ENCODE peak calls at places on chromosome 1, in nine cellular contexts. One of them, this sample, is unnamed.

GRCh38 chr1:66168467-66168887 is 365.5 kb upstream of the SGIP1 start:
- DNase-seq in adipocyte: no peak
- DNase-seq in NCI-H1092: no peak
- DNase-seq in K562: no peak
- DNase-seq in activated effector memory CD4-positive, alpha-beta T cell treated with Interleukin-2 at 50 U/mL for 16 hours: no peak
- DNase-seq in activated CD4-positive, alpha-beta T cell treated with anti-CD3 and anti-CD28 coated beads for 1 hour: no peak
- DNase-seq in uterus: no peak
- DNase-seq in NK-92 treated with Interleukin-12 subunit alpha and Interleukin-12 subunit beta, amount 100 ng/mL, for 24 hours: no peak
- DNase-seq in BJ: peak
- DNase-seq in this sample: peak

GRCh38 chr1:145796753-145797152 is 27.1 kb downstream of the RNF115 start:
- DNase-seq in adipocyte: no peak
- DNase-seq in BJ: no peak
- DNase-seq in activated CD4-positive, alpha-beta T cell treated with anti-CD3 and anti-CD28 coated beads for 1 hour: no peak
- DNase-seq in activated effector memory CD4-positive, alpha-beta T cell treated with Interleukin-2 at 50 U/mL for 16 hours: no peak
- DNase-seq in uterus: no peak
- DNase-seq in K562: no peak
- DNase-seq in NK-92 treated with Interleukin-12 subunit alpha and Interleukin-12 subunit beta, amount 100 ng/mL, for 24 hours: no peak
- DNase-seq in NCI-H1092: no peak
- DNase-seq in this sample: no peak

GRCh38 chr1:199089393-199090122 is 450.7 kb downstream of the PTPRC start:
- DNase-seq in activated effector memory CD4-positive, alpha-beta T cell treated with Interleukin-2 at 50 U/mL for 16 hours: no peak
- DNase-seq in activated CD4-positive, alpha-beta T cell treated with anti-CD3 and anti-CD28 coated beads for 1 hour: no peak
- DNase-seq in adipocyte: no peak
- DNase-seq in BJ: no peak
- DNase-seq in NCI-H1092: no peak
- DNase-seq in NK-92 treated with Interleukin-12 subunit alpha and Interleukin-12 subunit beta, amount 100 ng/mL, for 24 hours: no peak
- DNase-seq in uterus: no peak
- DNase-seq in K562: no peak
- DNase-seq in this sample: no peak

GRCh38 chr1:12566484-12567287 is 51.3 kb downstream of the DHRS3 start:
- DNase-seq in NK-92 treated with Interleukin-12 subunit alpha and Interleukin-12 subunit beta, amount 100 ng/mL, for 24 hours: no peak
- DNase-seq in activated CD4-positive, alpha-beta T cell treated with anti-CD3 and anti-CD28 coated beads for 1 hour: no peak
- DNase-seq in BJ: no peak
- DNase-seq in NCI-H1092: no peak
- DNase-seq in adipocyte: no peak
- DNase-seq in K562: no peak
- DNase-seq in activated effector memory CD4-positive, alpha-beta T cell treated with Interleukin-2 at 50 U/mL for 16 hours: no peak
- DNase-seq in uterus: no peak
- DNase-seq in this sample: no peak

GRCh38 chr1:44296067-44296466 is 59.0 kb downstream of the ERI3 start:
- DNase-seq in NK-92 treated with Interleukin-12 subunit alpha and Interleukin-12 subunit beta, amount 100 ng/mL, for 24 hours: no peak
- DNase-seq in uterus: no peak
- DNase-seq in BJ: no peak
- DNase-seq in activated effector memory CD4-positive, alpha-beta T cell treated with Interleukin-2 at 50 U/mL for 16 hours: no peak
- DNase-seq in adipocyte: no peak
- DNase-seq in NCI-H1092: no peak
- DNase-seq in activated CD4-positive, alpha-beta T cell treated with anti-CD3 and anti-CD28 coated beads for 1 hour: no peak
- DNase-seq in K562: no peak
- DNase-seq in this sample: no peak

GRCh38 chr1:108016451-108016920 is 51.5 kb upstream of the VAV3 start:
- DNase-seq in NCI-H1092: no peak
- DNase-seq in K562: peak
- DNase-seq in activated effector memory CD4-positive, alpha-beta T cell treated with Interleukin-2 at 50 U/mL for 16 hours: no peak
- DNase-seq in uterus: no peak
- DNase-seq in adipocyte: peak
- DNase-seq in BJ: no peak
- DNase-seq in activated CD4-positive, alpha-beta T cell treated with anti-CD3 and anti-CD28 coated beads for 1 hour: no peak
- DNase-seq in NK-92 treated with Interleukin-12 subunit alpha and Interleukin-12 subunit beta, amount 100 ng/mL, for 24 hours: no peak
- DNase-seq in this sample: peak

GRCh38 chr1:198651685-198652400 is 13.0 kb downstream of the PTPRC start:
- DNase-seq in BJ: no peak
- DNase-seq in activated CD4-positive, alpha-beta T cell treated with anti-CD3 and anti-CD28 coated beads for 1 hour: no peak
- DNase-seq in NCI-H1092: no peak
- DNase-seq in NK-92 treated with Interleukin-12 subunit alpha and Interleukin-12 subunit beta, amount 100 ng/mL, for 24 hours: no peak
- DNase-seq in uterus: no peak
- DNase-seq in activated effector memory CD4-positive, alpha-beta T cell treated with Interleukin-2 at 50 U/mL for 16 hours: no peak
- DNase-seq in K562: no peak
- DNase-seq in adipocyte: no peak
- DNase-seq in this sample: no peak

GRCh38 chr1:203428981-203429599 is 46.5 kb upstream of the PRELP start:
- DNase-seq in NK-92 treated with Interleukin-12 subunit alpha and Interleukin-12 subunit beta, amount 100 ng/mL, for 24 hours: no peak
- DNase-seq in BJ: no peak
- DNase-seq in uterus: no peak
- DNase-seq in K562: no peak
- DNase-seq in activated CD4-positive, alpha-beta T cell treated with anti-CD3 and anti-CD28 coated beads for 1 hour: no peak
- DNase-seq in NCI-H1092: peak
- DNase-seq in adipocyte: no peak
- DNase-seq in activated effector memory CD4-positive, alpha-beta T cell treated with Interleukin-2 at 50 U/mL for 16 hours: no peak
- DNase-seq in this sample: no peak

GRCh38 chr1:2631136-2632050 is 1.4 kb downstream of the MMEL1 start:
- DNase-seq in uterus: no peak
- DNase-seq in adipocyte: no peak
- DNase-seq in NK-92 treated with Interleukin-12 subunit alpha and Interleukin-12 subunit beta, amount 100 ng/mL, for 24 hours: no peak
- DNase-seq in activated effector memory CD4-positive, alpha-beta T cell treated with Interleukin-2 at 50 U/mL for 16 hours: no peak
- DNase-seq in NCI-H1092: no peak
- DNase-seq in activated CD4-positive, alpha-beta T cell treated with anti-CD3 and anti-CD28 coated beads for 1 hour: no peak
- DNase-seq in BJ: no peak
- DNase-seq in K562: no peak
- DNase-seq in this sample: no peak

GRCh38 chr1:38117444-38117887 is 70.9 kb upstream of the POU3F1 start:
- DNase-seq in activated CD4-positive, alpha-beta T cell treated with anti-CD3 and anti-CD28 coated beads for 1 hour: no peak
- DNase-seq in K562: no peak
- DNase-seq in uterus: no peak
- DNase-seq in BJ: no peak
- DNase-seq in NCI-H1092: no peak
- DNase-seq in adipocyte: no peak
- DNase-seq in activated effector memory CD4-positive, alpha-beta T cell treated with Interleukin-2 at 50 U/mL for 16 hours: no peak
- DNase-seq in NK-92 treated with Interleukin-12 subunit alpha and Interleukin-12 subunit beta, amount 100 ng/mL, for 24 hours: no peak
- DNase-seq in this sample: no peak

GRCh38 chr1:31013187-31013864 is 52.2 kb downstream of the PUM1 start:
- DNase-seq in uterus: no peak
- DNase-seq in adipocyte: no peak
- DNase-seq in activated effector memory CD4-positive, alpha-beta T cell treated with Interleukin-2 at 50 U/mL for 16 hours: no peak
- DNase-seq in NK-92 treated with Interleukin-12 subunit alpha and Interleukin-12 subunit beta, amount 100 ng/mL, for 24 hours: no peak
- DNase-seq in NCI-H1092: no peak
- DNase-seq in K562: no peak
- DNase-seq in activated CD4-positive, alpha-beta T cell treated with anti-CD3 and anti-CD28 coated beads for 1 hour: no peak
- DNase-seq in BJ: no peak
- DNase-seq in this sample: no peak

GRCh38 chr1:65172936-65173335 is 24.9 kb downstream of the AK4 start:
- DNase-seq in K562: no peak
- DNase-seq in BJ: no peak
- DNase-seq in activated CD4-positive, alpha-beta T cell treated with anti-CD3 and anti-CD28 coated beads for 1 hour: no peak
- DNase-seq in uterus: no peak
- DNase-seq in activated effector memory CD4-positive, alpha-beta T cell treated with Interleukin-2 at 50 U/mL for 16 hours: no peak
- DNase-seq in NCI-H1092: no peak
- DNase-seq in adipocyte: no peak
- DNase-seq in NK-92 treated with Interleukin-12 subunit alpha and Interleukin-12 subunit beta, amount 100 ng/mL, for 24 hours: no peak
- DNase-seq in this sample: no peak

GRCh38 chr1:53511933-53512806 is 53.0 kb downstream of the DMRTB1 start:
- DNase-seq in uterus: no peak
- DNase-seq in NCI-H1092: peak
- DNase-seq in activated effector memory CD4-positive, alpha-beta T cell treated with Interleukin-2 at 50 U/mL for 16 hours: no peak
- DNase-seq in NK-92 treated with Interleukin-12 subunit alpha and Interleukin-12 subunit beta, amount 100 ng/mL, for 24 hours: no peak
- DNase-seq in BJ: peak
- DNase-seq in adipocyte: peak
- DNase-seq in K562: no peak
- DNase-seq in activated CD4-positive, alpha-beta T cell treated with anti-CD3 and anti-CD28 coated beads for 1 hour: no peak
- DNase-seq in this sample: peak

GRCh38 chr1:194860248-194861201 is 1674.1 kb upstream of the B3GALT2 start:
- DNase-seq in K562: no peak
- DNase-seq in activated effector memory CD4-positive, alpha-beta T cell treated with Interleukin-2 at 50 U/mL for 16 hours: no peak
- DNase-seq in NCI-H1092: no peak
- DNase-seq in activated CD4-positive, alpha-beta T cell treated with anti-CD3 and anti-CD28 coated beads for 1 hour: no peak
- DNase-seq in adipocyte: no peak
- DNase-seq in NK-92 treated with Interleukin-12 subunit alpha and Interleukin-12 subunit beta, amount 100 ng/mL, for 24 hours: no peak
- DNase-seq in BJ: no peak
- DNase-seq in uterus: no peak
- DNase-seq in this sample: no peak